ENCODE peak calls at places on chromosome 6, in nine cellular contexts. A is colonic mucosa, M is heart left ventricle, S is GM12878, O is GM23338, I is heart right ventricle, P is psoas muscle, H is thoracic aorta, K is adrenal gland. V is an unnamed sample. For H3K27me3 and H3K4me1, the result is how much of the 10 kb centered on the place peaks cover.

GRCh38 chr6:165930668-165931067 is 237.0 kb downstream of the TBXT start:
- DNase-seq in A (no peak), M (no peak), S (no peak), O (no peak), I (no peak), P (no peak), H (no peak), K (no peak), V (no peak)

GRCh38 chr6:147060636-147061035 is 143.6 kb upstream of the STXBP5 start:
- DNase-seq in A (no peak), M (no peak), S (no peak), O (no peak), I (no peak), P (no peak), H (no peak), K (no peak), V (no peak)

GRCh38 chr6:169014681-169015080 is 239.0 kb downstream of the THBS2 start:
- DNase-seq in A (no peak), M (no peak), S (no peak), O (no peak), I (no peak), P (no peak), H (no peak), K (no peak), V (no peak)

GRCh38 chr6:169991913-169992312 is 240.5 kb downstream of the ERMARD start:
- DNase-seq in A (no peak), M (no peak), S (no peak), O (no peak), I (no peak), P (no peak), H (no peak), K (no peak), V (peak)

GRCh38 chr6:146551545-146551944 is 7.9 kb downstream of the RAB32 start:
- DNase-seq in A (no peak), M (no peak), S (no peak), O (no peak), I (no peak), P (no peak), H (no peak), K (no peak), V (no peak)

GRCh38 chr6:81625216-81625615 is 127.3 kb downstream of the TENT5A start:
- DNase-seq in A (no peak), M (no peak), S (no peak), O (no peak), I (no peak), P (no peak), H (no peak), K (no peak), V (no peak)

GRCh38 chr6:3813150-3813780 is 35.9 kb upstream of the FAM50B start:
- DNase-seq in A (no peak), M (peak), S (no peak), O (no peak), I (peak), P (peak), H (no peak), K (peak), V (no peak)

GRCh38 chr6:14499804-14500203 is 382.2 kb downstream of the CD83 start:
- DNase-seq in A (no peak), M (no peak), S (no peak), O (peak), I (no peak), P (no peak), H (no peak), K (no peak), V (no peak)

GRCh38 chr6:3285049-3285639 is 26.4 kb downstream of the PSMG4 start:
- DNase-seq in A (no peak), M (no peak), S (no peak), O (no peak), I (no peak), P (no peak), H (no peak), K (no peak), V (no peak)

GRCh38 chr6:22251331-22251730 is 45.5 kb downstream of the PRL start:
- DNase-seq in A (no peak), M (no peak), S (no peak), O (no peak), I (no peak), P (no peak), H (no peak), K (no peak), V (no peak)

GRCh38 chr6:31007694-31008093 is 2.6 kb upstream of the MUC22 start:
- DNase-seq in A (no peak), M (no peak), S (no peak), O (no peak), I (no peak), P (no peak), H (no peak), K (no peak), V (no peak)

GRCh38 chr6:10759312-10759839 is 11.8 kb downstream of the TMEM14B start:
- DNase-seq in A (no peak), M (no peak), S (no peak), O (peak), I (no peak), P (no peak), H (no peak), K (no peak), V (peak)

GRCh38 chr6:132995432-132995831 is 181.1 kb downstream of the RPS12 start:
- DNase-seq in A (no peak), M (peak), S (no peak), O (no peak), I (no peak), P (peak), H (no peak), K (no peak), V (no peak)

GRCh38 chr6:51753635-51754034 is 333.8 kb downstream of the PKHD1 start:
- DNase-seq in A (peak), M (peak), S (no peak), O (peak), I (no peak), P (no peak), H (no peak), K (no peak), V (peak)

DNA sequence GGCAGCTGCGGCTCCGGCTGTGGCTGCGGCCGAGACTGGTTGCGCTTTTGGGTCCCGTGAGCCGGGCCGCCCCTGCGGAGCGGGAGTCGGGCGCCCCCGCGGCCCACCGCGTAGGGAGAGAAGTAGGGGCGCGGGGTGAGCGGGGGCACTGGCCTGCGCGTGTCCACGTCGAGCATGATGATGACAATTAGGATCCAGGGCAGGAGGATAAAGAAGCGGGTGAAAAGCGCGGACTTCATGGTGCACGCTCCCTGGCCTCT is 739 bp downstream of the B3GAT2 start:
- DNase-seq in A (no peak), M (no peak), S (no peak), O (no peak), I (no peak), P (no peak), H (no peak), K (no peak), V (no peak)
- H3K27me3 ChIP-seq in A (under half), M (under half), S (under half), O (half or more), I (half or more), P (under half), H (under half), K (under half), V (under half)

GRCh38 chr6:111113731-111114438 is 26.6 kb downstream of the SLC16A10 start:
- DNase-seq in A (no peak), M (peak), S (no peak), O (peak), I (peak), P (peak), H (peak), K (peak), V (no peak)
- H3K27ac ChIP-seq in A (no peak), M (peak), S (peak), O (peak), I (no peak), P (peak), H (no peak), K (peak), V (peak)

DNA sequence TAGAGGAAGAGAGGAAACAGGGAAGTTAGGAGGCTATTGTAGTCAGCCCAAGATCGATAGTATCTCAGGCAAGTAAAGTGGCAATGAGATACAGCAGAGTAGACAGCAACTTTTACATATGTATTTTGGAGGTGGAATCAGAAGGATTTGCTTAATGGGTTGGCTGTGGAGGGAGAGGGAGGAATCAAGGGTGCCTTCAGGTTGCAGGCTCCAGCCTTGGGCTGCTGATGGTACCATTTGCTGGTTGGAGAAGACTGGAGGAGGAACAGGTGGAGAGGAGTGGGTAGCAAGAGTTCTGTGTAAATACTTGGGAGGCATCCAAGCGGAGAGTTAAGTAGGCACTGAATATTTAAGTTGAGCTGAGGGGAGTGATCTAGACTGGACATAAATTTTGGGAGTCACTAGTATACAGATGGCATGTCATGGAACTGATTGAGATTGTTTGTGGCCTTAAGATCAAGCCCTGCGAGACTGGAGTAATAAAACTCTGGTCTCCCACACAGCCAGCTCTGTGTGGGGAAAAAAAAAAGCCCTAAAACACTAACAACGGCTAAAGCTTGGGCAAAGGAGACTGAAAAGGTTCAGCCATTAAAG is 5.3 kb downstream of the BICRAL start:
- DNase-seq in A (no peak), M (no peak), S (no peak), O (no peak), I (no peak), P (no peak), H (no peak), K (no peak), V (no peak)
- H3K4me1 ChIP-seq in A (under half), M (under half), S (under half), O (half or more), I (under half), P (half or more), H (half or more), K (half or more), V (under half)

GRCh38 chr6:1626481-1626880 is 16.8 kb downstream of the FOXC1 start:
- DNase-seq in A (no peak), M (no peak), S (no peak), O (no peak), I (no peak), P (no peak), H (no peak), K (no peak), V (no peak)

GRCh38 chr6:1624848-1625341 is 15.2 kb downstream of the FOXC1 start:
- DNase-seq in A (no peak), M (no peak), S (no peak), O (peak), I (no peak), P (peak), H (no peak), K (no peak), V (no peak)

GRCh38 chr6:1624071-1624847 is 14.5 kb downstream of the FOXC1 start:
- DNase-seq in A (no peak), M (no peak), S (no peak), O (peak), I (no peak), P (no peak), H (no peak), K (no peak), V (no peak)

GRCh38 chr6:1625352-1625773 is 15.6 kb downstream of the FOXC1 start:
- DNase-seq in A (no peak), M (no peak), S (no peak), O (no peak), I (no peak), P (no peak), H (no peak), K (no peak), V (no peak)

GRCh38 chr6:1625926-1626413 is 16.3 kb downstream of the FOXC1 start:
- DNase-seq in A (no peak), M (no peak), S (no peak), O (no peak), I (no peak), P (no peak), H (no peak), K (no peak), V (no peak)
- H3K27me3 ChIP-seq in A (under half), M (half or more), S (under half), O (half or more), I (half or more), P (half or more), H (under half), K (under half), V (under half)